ENCODE peak calls at places on chromosomes 7 and 10, in five cellular contexts. Y is WTC11; D is effector CD4-positive, alpha-beta T cell; V is NCI-H1930; X is EH. G is an unnamed sample.

GRCh38 chr10:48459270-48460147 is 145.4 kb downstream of the ARHGAP22 start:
- DNase-seq in Y (peak; percentile 58), D (no peak), V (no peak), X (no peak), G (no peak)

GRCh38 chr10:66550351-66550750 is 375.5 kb upstream of the LRRTM3 start:
- DNase-seq in Y (no peak), D (no peak), V (no peak), X (no peak), G (no peak)

GRCh38 chr7:46939558-46939957 is 642.4 kb downstream of the TNS3 start:
- DNase-seq in Y (no peak), D (no peak), V (no peak), X (no peak), G (no peak)

GRCh38 chr10:23981520-23982309 is 227.2 kb upstream of the KIAA1217 start:
- DNase-seq in Y (no peak), D (no peak), V (no peak), X (no peak), G (peak; percentile 6)

GRCh38 chr10:113540845-113541553 is 11.9 kb upstream of the HABP2 start:
- DNase-seq in Y (no peak), D (no peak), V (no peak), X (peak; percentile 51), G (no peak)

GRCh38 chr7:78609281-78609680 is 810.7 kb downstream of the PHTF2 start:
- DNase-seq in Y (no peak), D (no peak), V (no peak), X (no peak), G (no peak)

GRCh38 chr7:93249749-93250148 is 17.6 kb downstream of the VPS50 start:
- DNase-seq in Y (peak; percentile 13), D (no peak), V (no peak), X (peak; percentile 46), G (peak; percentile 64)

GRCh38 chr10:76647276-76647675 is 990.3 kb downstream of the KCNMA1 start:
- DNase-seq in Y (no peak), D (no peak), V (no peak), X (peak; percentile 34), G (peak; percentile 6)

GRCh38 chr7:158997110-158997453 is 140.7 kb downstream of the DYNC2I1 start:
- DNase-seq in Y (no peak), D (no peak), V (no peak), X (no peak), G (no peak)

GRCh38 chr10:94279835-94280709 is 82.7 kb downstream of the NOC3L start:
- DNase-seq in Y (peak; percentile 77), D (peak; percentile 32), V (no peak), X (peak; percentile 70), G (peak; percentile 81)

GRCh38 chr7:157073335-157073734 is 62.9 kb upstream of the MNX1 start:
- DNase-seq in Y (no peak), D (no peak), V (no peak), X (no peak), G (no peak)

GRCh38 chr10:72625276-72625607 is 637 bp downstream of the MICU1 start:
- DNase-seq in Y (no peak), D (no peak), V (no peak), X (no peak), G (no peak)

GRCh38 chr10:65907199-65907712 is 1018.6 kb upstream of the LRRTM3 start:
- DNase-seq in Y (no peak), D (no peak), V (no peak), X (no peak), G (no peak)

GRCh38 chr7:50587737-50588136 is 22.5 kb upstream of the DDC start:
- DNase-seq in Y (no peak), D (no peak), V (no peak), X (no peak), G (no peak)

GRCh38 chr7:155371331-155371883 is 73.7 kb downstream of the INSIG1 start:
- DNase-seq in Y (no peak), D (no peak), V (no peak), X (no peak), G (no peak)

GRCh38 chr10:17562572-17562971 is 54.6 kb downstream of the HACD1 start:
- DNase-seq in Y (no peak), D (no peak), V (no peak), X (peak; percentile 40), G (peak; percentile 90)

GRCh38 chr7:158240801-158241200 is 346.8 kb downstream of the PTPRN2 start:
- DNase-seq in Y (no peak), D (no peak), V (no peak), X (no peak), G (no peak)